ENCODE peak calls at places on chromosomes 5 and 9, in four cellular contexts. One of them, this sample, is unnamed.

GRCh38 chr5:11608530-11608929 is 295.7 kb downstream of the CTNND2 start:
- DNase-seq in NCI-H2081: no peak
- DNase-seq in activated CD4-positive, alpha-beta T cell treated with anti-CD3 and anti-CD28 coated beads for 36 hours: no peak
- DNase-seq in posterior cingulate gyrus: no peak
- DNase-seq in this sample: no peak

GRCh38 chr9:132412089-132412488 is 2.1 kb downstream of the CFAP77 start:
- DNase-seq in NCI-H2081: peak
- DNase-seq in activated CD4-positive, alpha-beta T cell treated with anti-CD3 and anti-CD28 coated beads for 36 hours: peak
- DNase-seq in posterior cingulate gyrus: no peak
- DNase-seq in this sample: no peak

GRCh38 chr5:41112486-41113455 is 41.6 kb upstream of the MROH2B start:
- DNase-seq in NCI-H2081: no peak
- DNase-seq in activated CD4-positive, alpha-beta T cell treated with anti-CD3 and anti-CD28 coated beads for 36 hours: no peak
- DNase-seq in posterior cingulate gyrus: no peak
- DNase-seq in this sample: no peak

GRCh38 chr9:136826703-136827582 is 15.3 kb upstream of the AJM1 start:
- DNase-seq in NCI-H2081: no peak
- DNase-seq in activated CD4-positive, alpha-beta T cell treated with anti-CD3 and anti-CD28 coated beads for 36 hours: no peak
- DNase-seq in posterior cingulate gyrus: no peak
- DNase-seq in this sample: no peak

GRCh38 chr9:128920381-128921058 is at the start of gene PHYHD1:
- DNase-seq in NCI-H2081: peak
- DNase-seq in activated CD4-positive, alpha-beta T cell treated with anti-CD3 and anti-CD28 coated beads for 36 hours: no peak
- DNase-seq in posterior cingulate gyrus: peak
- DNase-seq in this sample: peak

GRCh38 chr5:107533946-107534876 is 136.5 kb downstream of the EFNA5 start:
- DNase-seq in NCI-H2081: no peak
- DNase-seq in activated CD4-positive, alpha-beta T cell treated with anti-CD3 and anti-CD28 coated beads for 36 hours: no peak
- DNase-seq in posterior cingulate gyrus: no peak
- DNase-seq in this sample: no peak

GRCh38 chr5:39167973-39168345 is 51.4 kb downstream of the FYB1 start:
- DNase-seq in NCI-H2081: no peak
- DNase-seq in activated CD4-positive, alpha-beta T cell treated with anti-CD3 and anti-CD28 coated beads for 36 hours: no peak
- DNase-seq in posterior cingulate gyrus: no peak
- DNase-seq in this sample: no peak

GRCh38 chr9:119689879-119690278 is 320.6 kb upstream of the BRINP1 start:
- DNase-seq in NCI-H2081: no peak
- DNase-seq in activated CD4-positive, alpha-beta T cell treated with anti-CD3 and anti-CD28 coated beads for 36 hours: no peak
- DNase-seq in posterior cingulate gyrus: no peak
- DNase-seq in this sample: no peak

GRCh38 chr9:137320555-137321384 is 18.7 kb upstream of the NRARP start:
- DNase-seq in NCI-H2081: peak
- DNase-seq in activated CD4-positive, alpha-beta T cell treated with anti-CD3 and anti-CD28 coated beads for 36 hours: peak
- DNase-seq in posterior cingulate gyrus: no peak
- DNase-seq in this sample: no peak

GRCh38 chr5:14838396-14839319 is 32.9 kb downstream of the ANKH start:
- DNase-seq in NCI-H2081: peak
- DNase-seq in activated CD4-positive, alpha-beta T cell treated with anti-CD3 and anti-CD28 coated beads for 36 hours: no peak
- DNase-seq in posterior cingulate gyrus: no peak
- DNase-seq in this sample: no peak

GRCh38 chr5:168969341-168969863 is 331.5 kb downstream of the SLIT3 start:
- DNase-seq in NCI-H2081: no peak
- DNase-seq in activated CD4-positive, alpha-beta T cell treated with anti-CD3 and anti-CD28 coated beads for 36 hours: no peak
- DNase-seq in posterior cingulate gyrus: no peak
- DNase-seq in this sample: no peak

GRCh38 chr9:115717298-115717697 is 436.3 kb upstream of the PAPPA start:
- DNase-seq in NCI-H2081: no peak
- DNase-seq in activated CD4-positive, alpha-beta T cell treated with anti-CD3 and anti-CD28 coated beads for 36 hours: no peak
- DNase-seq in posterior cingulate gyrus: no peak
- DNase-seq in this sample: no peak

GRCh38 chr5:134046801-134047707 is 42.3 kb upstream of the VDAC1 start:
- DNase-seq in NCI-H2081: no peak
- DNase-seq in activated CD4-positive, alpha-beta T cell treated with anti-CD3 and anti-CD28 coated beads for 36 hours: no peak
- DNase-seq in posterior cingulate gyrus: no peak
- DNase-seq in this sample: no peak